ENCODE peak calls at places on chromosomes 1 and 21, in nine cellular contexts. V is breast epithelium, F is prostate gland, U is left ventricle myocardium inferior, M is IMR-90, G is transverse colon, W is upper lobe of left lung, L is vagina, P is ovary. C is an unnamed sample. For H3K9me3, the result is how much of the 10 kb centered on the place peaks cover.

GRCh38 chr1:9845914-9846313 is 22.1 kb upstream of the CLSTN1 start:
- DNase-seq in P (no peak), V (no peak), L (no peak), M (no peak), G (peak), W (peak), U (no peak), F (no peak), C (no peak)

GRCh38 chr1:42038261-42038660 is 114.9 kb upstream of the GUCA2B start:
- DNase-seq in P (no peak), V (no peak), G (no peak), W (no peak), U (no peak), F (no peak), M (no peak), L (no peak), C (no peak)

GRCh38 chr21:38777521-38777920 is 28.2 kb upstream of the ETS2 start:
- DNase-seq in U (no peak), W (no peak), F (no peak), P (no peak), M (no peak), G (no peak), V (no peak), L (no peak), C (no peak)

GRCh38 chr1:1988061-1988945 is 15.3 kb downstream of the CFAP74 start:
- DNase-seq in V (no peak), G (no peak), M (no peak), P (no peak), L (no peak), U (no peak), W (peak), F (no peak), C (no peak)

GRCh38 chr1:6802893-6803292 is 17.6 kb downstream of the CAMTA1 start:
- DNase-seq in F (no peak), G (no peak), U (no peak), L (no peak), P (no peak), W (no peak), V (no peak), M (no peak), C (no peak)

GRCh38 chr1:168565825-168566224 is 10.6 kb upstream of the XCL1 start:
- DNase-seq in P (no peak), F (no peak), U (no peak), L (no peak), W (no peak), G (no peak), M (no peak), V (no peak), C (no peak)

GRCh38 chr21:36757246-36757645 is 58.3 kb downstream of the SIM2 start:
- DNase-seq in U (no peak), L (no peak), F (no peak), M (no peak), G (no peak), W (no peak), P (no peak), V (no peak), C (no peak)

GRCh38 chr21:38837806-38838461 is 32.2 kb downstream of the ETS2 start:
- DNase-seq in U (no peak), P (no peak), M (no peak), F (no peak), W (no peak), L (peak), G (no peak), V (no peak), C (no peak)

GRCh38 chr1:155017946-155018316 is 15.3 kb downstream of the ZBTB7B start:
- DNase-seq in F (no peak), V (no peak), U (no peak), P (peak), L (no peak), M (no peak), G (no peak), W (no peak), C (no peak)

GRCh38 chr1:23651069-23651808 is 40.4 kb upstream of the RPL11 start:
- DNase-seq in P (no peak), V (peak), G (no peak), F (no peak), W (no peak), M (peak), L (no peak), U (peak), C (no peak)

GRCh38 chr1:157235307-157235706 is 97.1 kb upstream of the ETV3 start:
- DNase-seq in W (no peak), G (no peak), F (no peak), V (no peak), M (no peak), L (no peak), P (no peak), U (no peak), C (no peak)

GRCh38 chr1:119747451-119747850 is 21.3 kb downstream of the HMGCS2 start:
- DNase-seq in F (no peak), G (no peak), P (peak), L (no peak), U (no peak), W (no peak), M (no peak), V (no peak), C (no peak)

GRCh38 chr1:42343049-42343448 is 8.0 kb upstream of the FOXJ3 start:
- DNase-seq in W (no peak), G (no peak), M (no peak), F (no peak), P (no peak), V (no peak), L (no peak), U (no peak), C (no peak)

GRCh38 chr1:112548540-112548939 is 39.8 kb downstream of the WNT2B start:
- DNase-seq in G (no peak), W (no peak), M (no peak), U (no peak), V (no peak), L (no peak), F (peak), P (no peak), C (no peak)

GRCh38 chr21:31479714-31480113 is 135.7 kb upstream of the TIAM1 start:
- DNase-seq in V (no peak), M (no peak), G (no peak), P (no peak), U (no peak), W (no peak), F (no peak), L (no peak), C (no peak)

GRCh38 chr1:1758692-1759455 is 19.4 kb downstream of the NADK start:
- DNase-seq in V (peak), M (no peak), L (peak), G (peak), F (peak), P (no peak), W (peak), U (peak), C (no peak)

GRCh38 chr1:2906105-2906504 is 104.6 kb upstream of the TTC34 start:
- DNase-seq in W (peak), F (no peak), V (no peak), U (no peak), M (no peak), P (no peak), G (no peak), L (no peak), C (no peak)

GRCh38 chr1:234583755-234584430 is 26.1 kb downstream of the IRF2BP2 start:
- DNase-seq in U (no peak), M (no peak), L (peak), W (peak), V (no peak), F (no peak), G (no peak), P (peak), C (no peak)

GRCh38 chr1:5632226-5632625 is 360.0 kb downstream of the NPHP4 start:
- DNase-seq in F (no peak), U (no peak), P (no peak), L (no peak), W (no peak), G (peak), V (no peak), M (no peak), C (no peak)

GRCh38 chr1:226751214-226751613 is 12.1 kb upstream of the ITPKB start:
- DNase-seq in F (no peak), L (no peak), W (no peak), V (no peak), U (no peak), G (no peak), P (no peak), M (no peak), C (no peak)

GRCh38 chr1:921011-921837 is 2.5 kb upstream of the SAMD11 start:
- DNase-seq in F (no peak), L (no peak), M (peak), P (peak), V (no peak), W (peak), G (peak), U (peak), C (no peak)

GRCh38 chr1:213698092-213698702 is 289.6 kb upstream of the PROX1 start:
- DNase-seq in V (no peak), F (no peak), U (no peak), G (no peak), M (no peak), L (no peak), P (no peak), W (no peak), C (no peak)

GRCh38 chr1:113456967-113457366 is 66.7 kb downstream of the MAGI3 start:
- DNase-seq in U (no peak), P (peak), W (no peak), F (peak), G (no peak), M (peak), L (no peak), V (no peak), C (no peak)

GRCh38 chr1:212688338-212689047 is 11.1 kb downstream of the BATF3 start:
- DNase-seq in V (no peak), G (no peak), F (no peak), M (peak), W (no peak), P (no peak), L (peak), U (no peak), C (no peak)

GRCh38 chr1:35881850-35882273 is 1.1 kb upstream of the AGO1 start:
- DNase-seq in W (no peak), F (no peak), L (no peak), M (peak), G (no peak), V (no peak), U (no peak), P (no peak), C (no peak)

GRCh38 chr1:109643385-109644230 is 12.3 kb upstream of the GSTM4 start:
- DNase-seq in L (no peak), P (peak), M (peak), V (peak), U (peak), F (peak), W (peak), G (peak), C (peak)

GRCh38 chr1:21936366-21937031 is 611 bp downstream of the HSPG2 start:
- DNase-seq in U (no peak), L (no peak), P (no peak), G (peak), M (no peak), W (peak), V (no peak), F (no peak), C (no peak)

GRCh38 chr1:25433389-25434186 is 2.9 kb downstream of the MACO1 start:
- DNase-seq in W (no peak), U (no peak), G (no peak), P (no peak), L (no peak), M (no peak), F (no peak), V (no peak), C (no peak)

GRCh38 chr1:207128336-207128921 is 24.4 kb downstream of the C4BPA start:
- DNase-seq in L (no peak), V (no peak), P (no peak), U (no peak), G (no peak), M (no peak), F (no peak), W (no peak), C (no peak)

GRCh38 chr1:37925316-37925715 is 21.5 kb downstream of the INPP5B start:
- DNase-seq in G (no peak), V (no peak), W (no peak), U (no peak), P (no peak), M (no peak), F (no peak), L (no peak), C (no peak)

GRCh38 chr1:37919277-37919676 is 27.6 kb downstream of the INPP5B start:
- DNase-seq in M (peak), W (no peak), V (no peak), F (no peak), L (no peak), G (no peak), P (no peak), U (no peak), C (no peak)

GRCh38 chr1:37923551-37923889 is 23.3 kb downstream of the INPP5B start:
- DNase-seq in F (no peak), V (no peak), P (no peak), L (no peak), W (no peak), U (no peak), M (no peak), G (no peak), C (no peak)

GRCh38 chr1:37926061-37926924 is 20.6 kb downstream of the INPP5B start:
- DNase-seq in F (no peak), P (no peak), V (no peak), U (no peak), G (no peak), L (no peak), M (no peak), W (no peak), C (no peak)

DNA sequence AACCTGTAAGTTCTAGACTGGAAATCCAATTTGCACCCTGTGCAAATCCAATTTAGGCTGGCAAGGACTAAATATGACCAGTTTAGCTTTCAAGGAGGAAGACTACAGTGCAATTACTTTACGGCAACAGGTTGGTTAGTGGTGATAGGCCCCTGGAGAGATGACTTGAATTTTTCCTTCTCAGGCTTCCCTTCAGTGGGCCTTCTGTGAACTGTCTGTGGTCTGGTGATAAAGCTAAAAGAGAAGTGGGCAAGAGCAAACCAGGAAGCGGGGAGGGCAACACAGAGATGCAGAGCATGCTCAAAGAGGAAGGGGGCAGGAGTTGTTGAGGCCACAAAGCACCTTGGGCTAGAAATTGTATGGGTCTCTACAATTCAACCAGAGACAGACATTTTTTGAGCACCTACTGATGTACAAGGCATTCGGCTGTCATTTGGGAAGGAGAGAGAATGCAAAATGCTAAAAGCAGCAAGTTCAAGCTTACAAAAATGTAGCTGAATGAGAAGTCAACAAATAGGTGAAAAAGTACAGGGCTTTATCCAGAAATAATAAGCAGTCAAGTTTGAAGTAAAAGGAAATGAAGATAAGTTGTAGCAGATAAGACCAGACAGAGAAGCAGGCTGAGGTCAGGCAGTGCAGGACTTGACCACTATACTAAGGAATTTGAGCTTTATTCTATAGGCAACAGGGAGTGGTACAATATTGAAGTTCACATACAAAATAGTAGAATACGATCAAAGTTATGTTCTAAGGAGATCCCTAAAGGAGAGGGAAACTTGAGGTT is 23.9 kb downstream of the INPP5B start:
- DNase-seq in L (no peak), W (no peak), M (no peak), F (no peak), V (no peak), U (no peak), P (no peak), G (no peak), C (no peak)
- H3K27ac ChIP-seq in L (no peak), W (no peak), M (no peak), F (no peak), V (no peak), U (no peak), P (no peak), G (no peak), C (no peak)

DNA sequence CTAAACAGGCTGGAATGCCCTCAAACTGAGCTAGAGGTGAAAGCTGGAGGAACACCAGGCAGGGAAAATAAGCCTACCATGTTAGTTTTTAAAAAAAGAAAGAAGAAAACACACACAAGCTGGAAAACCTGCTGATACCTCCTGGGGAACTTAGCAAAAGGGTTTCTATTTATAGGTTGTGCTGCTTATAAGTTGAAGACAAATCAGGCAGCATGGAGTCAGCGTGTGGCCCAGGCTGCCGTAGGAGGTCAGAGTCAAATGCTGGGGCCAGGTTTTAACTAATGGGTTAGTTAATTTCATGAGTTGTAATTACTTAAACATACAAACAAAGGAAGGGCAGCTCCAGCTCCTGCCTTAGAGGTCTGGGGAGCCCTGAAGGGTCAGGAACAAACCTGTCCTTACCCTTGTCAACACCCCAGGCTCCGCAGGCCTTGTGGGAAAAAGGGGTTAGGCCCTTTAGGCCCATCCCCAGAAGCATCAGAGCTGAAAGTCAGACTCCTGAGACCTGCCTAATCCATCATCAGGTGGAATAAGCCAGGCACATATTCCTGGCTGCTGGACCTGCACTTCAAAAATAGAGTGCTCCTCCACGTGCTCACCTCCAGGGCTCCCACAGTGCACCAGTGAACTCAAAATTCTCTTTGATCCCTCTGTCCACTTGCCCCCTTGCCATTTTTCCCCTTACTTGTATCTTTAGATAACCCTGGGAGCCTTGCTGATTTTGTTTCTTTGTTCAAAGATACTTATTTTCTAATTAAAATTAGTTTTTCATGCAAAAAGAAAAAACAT is 59.7 kb downstream of the BRINP2 start:
- DNase-seq in P (no peak), F (no peak), G (no peak), U (no peak), M (no peak), V (no peak), W (no peak), L (no peak), C (no peak)
- TF ChIP-seq CTCF in P (no peak), F (no peak), G (no peak), U (no peak), M (no peak), V (no peak), W (no peak), L (no peak), C (no peak)

GRCh38 chr1:76625887-76626286 is 241.4 kb upstream of the ST6GALNAC5 start:
- DNase-seq in P (no peak), U (no peak), F (no peak), W (no peak), G (no peak), V (no peak), L (no peak), M (no peak), C (no peak)
- H3K9me3 ChIP-seq in P (under half), U (under half), F (under half), W (under half), G (under half), V (under half), L (under half), M (under half), C (under half)

GRCh38 chr1:85394130-85394529 is 70.8 kb downstream of the DDAH1 start:
- DNase-seq in G (no peak), M (peak), V (no peak), U (no peak), L (no peak), F (no peak), W (no peak), P (no peak), C (no peak)

GRCh38 chr1:85393490-85393889 is 71.5 kb downstream of the DDAH1 start:
- DNase-seq in M (no peak), W (no peak), P (no peak), F (no peak), L (no peak), G (no peak), V (no peak), U (no peak), C (no peak)

GRCh38 chr1:85397490-85398044 is 67.4 kb downstream of the DDAH1 start:
- DNase-seq in F (no peak), U (no peak), M (peak), W (no peak), G (no peak), L (no peak), V (no peak), P (no peak), C (no peak)

GRCh38 chr1:85396194-85396593 is 68.8 kb downstream of the DDAH1 start:
- DNase-seq in P (no peak), G (no peak), F (no peak), M (no peak), L (no peak), U (no peak), V (no peak), W (no peak), C (no peak)

GRCh38 chr1:85398391-85399064 is 66.4 kb downstream of the DDAH1 start:
- DNase-seq in P (no peak), V (no peak), F (no peak), U (no peak), W (no peak), L (no peak), G (no peak), M (peak), C (no peak)
- H3K27ac ChIP-seq in P (no peak), V (no peak), F (no peak), U (no peak), W (no peak), L (no peak), G (no peak), M (peak), C (no peak)

DNA sequence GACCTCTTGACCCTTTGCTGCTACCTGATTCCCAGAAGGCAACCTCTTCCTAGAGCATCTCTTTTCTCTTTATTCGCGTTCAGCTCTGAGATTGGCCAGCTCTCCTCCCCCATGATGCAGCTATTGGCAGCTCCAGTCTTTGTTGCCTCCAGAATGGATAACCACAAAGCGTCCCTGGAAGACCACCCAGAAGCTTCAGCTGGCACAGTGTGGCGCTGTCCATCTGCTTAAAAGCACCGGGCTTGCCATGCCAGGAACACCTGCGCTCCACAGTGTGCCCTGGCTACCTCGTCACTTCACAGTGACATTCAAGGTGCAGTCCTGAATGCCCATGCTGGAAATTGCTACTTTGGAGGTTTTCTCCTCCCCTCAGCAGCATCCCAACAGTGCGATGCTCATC is 353.9 kb downstream of the LMO4 start:
- DNase-seq in L (no peak), V (no peak), M (no peak), U (no peak), F (no peak), G (no peak), W (no peak), P (no peak), C (no peak)
- TF ChIP-seq CTCF in L (no peak), V (no peak), M (no peak), U (no peak), F (no peak), G (no peak), W (no peak), P (no peak), C (no peak)

GRCh38 chr1:238530209-238530851 is 639.6 kb upstream of the ZP4 start:
- DNase-seq in U (no peak), P (no peak), G (no peak), L (no peak), M (no peak), F (no peak), V (no peak), W (peak), C (no peak)
- H3K9me3 ChIP-seq in U (under half), P (under half), G (under half), L (under half), M (under half), F (under half), V (under half), W (under half), C (under half)

GRCh38 chr1:106768501-106768900 is 288.0 kb upstream of the PRMT6 start:
- DNase-seq in F (no peak), W (no peak), U (no peak), G (no peak), V (no peak), M (no peak), L (no peak), P (no peak), C (no peak)

GRCh38 chr1:106773206-106773605 is 283.3 kb upstream of the PRMT6 start:
- DNase-seq in F (no peak), W (no peak), G (no peak), M (no peak), U (no peak), P (no peak), L (no peak), V (no peak), C (no peak)

DNA sequence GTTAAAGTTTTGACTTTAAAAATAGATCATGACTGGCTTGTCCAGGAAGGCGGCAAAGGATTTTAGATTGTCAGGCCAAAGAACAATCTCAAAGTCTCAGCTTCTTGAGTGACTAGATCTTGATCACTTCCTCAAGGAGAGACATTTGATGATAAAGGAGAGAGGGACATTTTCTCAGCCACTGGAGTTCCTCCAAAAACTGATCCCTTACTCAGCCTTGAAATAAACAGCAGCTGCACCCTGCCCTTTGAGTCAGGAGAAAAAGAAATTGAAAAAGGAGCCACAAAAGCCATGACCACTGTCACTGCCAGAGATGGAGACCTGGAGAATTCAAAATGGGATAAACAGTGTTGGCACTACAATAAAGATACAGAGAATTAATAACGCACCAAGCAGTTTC is 288.4 kb upstream of the PRMT6 start:
- DNase-seq in M (no peak), F (no peak), V (no peak), P (no peak), G (no peak), L (no peak), W (no peak), U (no peak), C (no peak)
- H3K27ac ChIP-seq in M (no peak), F (no peak), V (no peak), P (no peak), G (no peak), L (no peak), W (no peak), U (no peak), C (no peak)

C was measured in CD4-positive, alpha-beta T cell.